ENCODE peak calls at places on chromosomes 4 and X, in four cellular contexts. N is A549, E is GM12878, Q is SK-N-SH. U is an unnamed sample.

GRCh38 chrX:143788265-143788664 is 67.7 kb upstream of the SPANXN2 start:
- DNase-seq in N (peak; percentile 0), E (no peak), Q (peak; percentile 8), U (no peak)

GRCh38 chrX:115233497-115234219 is at the start of gene LRCH2:
- DNase-seq in N (no peak), E (no peak), Q (peak; percentile 86), U (no peak)

GRCh38 chr4:40305329-40306193 is 29.6 kb upstream of the CHRNA9 start:
- DNase-seq in N (no peak), E (peak; percentile 100), Q (no peak), U (no peak)

GRCh38 chrX:119954374-119954773 is 10.8 kb upstream of the NKAP start:
- DNase-seq in N (no peak), E (no peak), Q (no peak), U (no peak)

GRCh38 chrX:129230850-129231512 is 292.3 kb downstream of the SMARCA1 start:
- DNase-seq in N (no peak), E (no peak), Q (no peak), U (peak; percentile 75)

GRCh38 chr4:99221980-99222379 is 2.9 kb upstream of the ADH6 start:
- DNase-seq in N (peak; percentile 1), E (no peak), Q (no peak), U (peak; percentile 70)

GRCh38 chr4:164529058-164529457 is 224.9 kb upstream of the SMIM31 start:
- DNase-seq in N (no peak), E (no peak), Q (no peak), U (no peak)

GRCh38 chrX:69155786-69156520 is 9.3 kb downstream of the PJA1 start:
- DNase-seq in N (no peak), E (no peak), Q (peak; percentile 9), U (no peak)

GRCh38 chr4:73619351-73619750 is 885 bp downstream of the RASSF6 start:
- DNase-seq in N (no peak), E (no peak), Q (no peak), U (no peak)

GRCh38 chrX:40700640-40701342 is 34.6 kb downstream of the MED14 start:
- DNase-seq in N (no peak), E (no peak), Q (no peak), U (no peak)

GRCh38 chr4:128812360-128812958 is 3.0 kb downstream of the JADE1 start:
- DNase-seq in N (peak; percentile 62), E (no peak), Q (peak; percentile 82), U (peak; percentile 76)

GRCh38 chrX:49842603-49843002 is 13.5 kb downstream of the PAGE4 start:
- DNase-seq in N (no peak), E (no peak), Q (no peak), U (peak; percentile 88)

GRCh38 chrX:78517124-78517523 is 142.0 kb downstream of the RTL3 start:
- DNase-seq in N (no peak), E (peak; percentile 40), Q (no peak), U (no peak)

GRCh38 chr4:15336410-15337184 is 91.2 kb upstream of the C1QTNF7 start:
- DNase-seq in N (no peak), E (no peak), Q (no peak), U (no peak)

GRCh38 chr4:169627307-169627706 is 6.9 kb downstream of the CLCN3 start:
- DNase-seq in N (no peak), E (no peak), Q (no peak), U (no peak)

GRCh38 chr4:26260571-26260970 is 60.2 kb upstream of the RBPJ start:
- DNase-seq in N (no peak), E (no peak), Q (no peak), U (no peak)

GRCh38 chr4:9925750-9926439 is 95.4 kb downstream of the SLC2A9 start:
- DNase-seq in N (no peak), E (no peak), Q (no peak), U (no peak)

GRCh38 chr4:788636-789297 is 37.2 kb downstream of the CPLX1 start:
- DNase-seq in N (no peak), E (no peak), Q (peak; percentile 69), U (no peak)

GRCh38 chrX:152878976-152879755 is 18.7 kb upstream of the ZNF185 start:
- DNase-seq in N (no peak), E (no peak), Q (no peak), U (no peak)

GRCh38 chr4:1305781-1306455 is 16.2 kb downstream of the MAEA start:
- DNase-seq in N (no peak), E (no peak), Q (no peak), U (no peak)

GRCh38 chrX:1389181-1389992 is 2.5 kb downstream of the SLC25A6 start:
- DNase-seq in N (no peak), E (no peak), Q (no peak), U (no peak)

GRCh38 chr4:135735543-135735942 is 1534.0 kb upstream of the PABPC4L start:
- DNase-seq in N (no peak), E (no peak), Q (no peak), U (no peak)

GRCh38 chr4:111641813-111642579 is 503.3 kb upstream of the FAM241A start:
- DNase-seq in N (peak; percentile 88), E (peak; percentile 13), Q (peak; percentile 52), U (peak; percentile 87)

GRCh38 chrX:119871245-119871598 is 311 bp downstream of the RNF113A start:
- DNase-seq in N (no peak), E (no peak), Q (peak; percentile 19), U (no peak)

GRCh38 chr4:81631958-81632439 is 160.3 kb upstream of the RASGEF1B start:
- DNase-seq in N (peak; percentile 40), E (no peak), Q (no peak), U (peak; percentile 49)

GRCh38 chr4:146165840-146166239 is 9.7 kb upstream of the LSM6 start:
- DNase-seq in N (peak; percentile 3), E (no peak), Q (no peak), U (no peak)

GRCh38 chr4:124265701-124266100 is 446.8 kb downstream of the ANKRD50 start:
- DNase-seq in N (no peak), E (no peak), Q (no peak), U (no peak)

GRCh38 chrX:123906557-123907316 is 46.9 kb downstream of the XIAP start:
- DNase-seq in N (no peak), E (no peak), Q (no peak), U (no peak)

GRCh38 chrX:41561045-41561444 is 113.9 kb downstream of the NYX start:
- DNase-seq in N (peak; percentile 49), E (peak; percentile 17), Q (no peak), U (no peak)

GRCh38 chr4:47075241-47075640 is 43.9 kb downstream of the GABRB1 start:
- DNase-seq in N (no peak), E (no peak), Q (no peak), U (no peak)

GRCh38 chrX:37998586-37999267 is 7.6 kb upstream of the SYTL5 start:
- DNase-seq in N (no peak), E (no peak), Q (no peak), U (no peak)

GRCh38 chr4:113435893-113436292 is 325.6 kb downstream of the CAMK2D start:
- DNase-seq in N (no peak), E (no peak), Q (no peak), U (no peak)

GRCh38 chr4:76311896-76312331 is 5.4 kb downstream of the STBD1 start:
- DNase-seq in N (no peak), E (no peak), Q (no peak), U (no peak)

GRCh38 chr4:2280531-2281300 is 18.8 kb upstream of the MXD4 start:
- DNase-seq in N (no peak), E (no peak), Q (no peak), U (no peak)

GRCh38 chr4:121073672-121074386 is 1.5 kb upstream of the NDNF start:
- DNase-seq in N (no peak), E (no peak), Q (no peak), U (no peak)

GRCh38 chr4:169914871-169915270 is 111.3 kb downstream of the MFAP3L start:
- DNase-seq in N (no peak), E (no peak), Q (no peak), U (no peak)

GRCh38 chr4:130125468-130125867 is 1029.5 kb downstream of the C4orf33 start:
- DNase-seq in N (no peak), E (no peak), Q (no peak), U (no peak)

GRCh38 chr4:158253350-158253980 is 43.2 kb downstream of the TMEM144 start:
- DNase-seq in N (peak; percentile 39), E (no peak), Q (peak; percentile 48), U (peak; percentile 53)
- TF ChIP-seq PBX3 in N (no peak), E (no peak), Q (no peak), U (no peak)

GRCh38 chr4:41524446-41524845 is 13.5 kb upstream of the LIMCH1 start:
- DNase-seq in N (no peak), E (no peak), Q (peak; percentile 26), U (no peak)
- TF ChIP-seq PBX3 in N (no peak), E (no peak), Q (no peak), U (no peak)

GRCh38 chr4:83381173-83381572 is 46.5 kb upstream of the HPSE start:
- DNase-seq in N (no peak), E (no peak), Q (no peak), U (no peak)
- TF ChIP-seq PBX3 in N (no peak), E (no peak), Q (no peak), U (no peak)

GRCh38 chrX:114058988-114059418 is 524.9 kb upstream of the HTR2C start:
- DNase-seq in N (no peak), E (no peak), Q (no peak), U (no peak)
- TF ChIP-seq PBX3 in N (no peak), E (no peak), Q (no peak), U (no peak)

DNA sequence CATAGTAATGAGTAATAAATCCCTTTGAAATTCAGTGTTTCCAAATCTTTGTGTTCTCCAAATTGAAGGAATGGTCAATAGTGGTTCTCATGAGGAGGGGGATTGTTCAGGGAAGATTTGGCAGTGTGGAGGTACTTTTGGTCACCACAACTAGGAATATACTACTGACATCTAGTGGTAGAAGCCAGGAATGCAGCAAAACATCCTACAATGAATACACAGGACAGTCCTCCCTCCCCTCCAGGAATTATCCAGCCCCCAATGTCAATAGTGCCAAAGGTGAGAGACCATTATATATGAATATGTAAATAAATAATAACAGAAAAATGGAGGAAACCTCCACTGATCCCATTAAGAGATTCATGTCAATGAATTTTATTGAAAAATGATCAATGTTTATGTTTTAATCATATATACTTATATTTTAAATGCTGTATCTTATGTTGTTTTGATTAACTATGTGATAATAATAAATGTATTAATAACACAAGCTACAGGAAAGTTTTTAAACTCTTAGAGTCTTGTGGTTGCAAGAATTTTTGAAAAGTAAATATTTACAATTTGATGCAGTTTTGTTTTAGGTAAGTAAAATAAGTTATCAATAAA is 14.4 kb upstream of the FAM9A start:
- DNase-seq in N (peak; percentile 45), E (peak; percentile 4), Q (peak; percentile 58), U (peak; percentile 45)
- TF ChIP-seq PBX3 in N (no peak), E (no peak), Q (no peak), U (no peak)

U was measured in HepG2.